ENCODE peak calls at places on chromosome 14, in four cellular contexts. P is HepG2, G is IMR-90, E is K562. A is an unnamed sample.

GRCh38 chr14:101355284-101355683 is 206.0 kb upstream of the DIO3 start:
- DNase-seq in P (no peak), E (no peak), G (no peak), A (no peak)

GRCh38 chr14:37857774-37858266 is 262.4 kb downstream of the TTC6 start:
- DNase-seq in E (no peak), G (no peak), P (no peak), A (no peak)

GRCh38 chr14:106039400-106039799 is 513.0 kb downstream of the TMEM121 start:
- DNase-seq in P (no peak), G (no peak), E (peak; percentile 18), A (no peak)

GRCh38 chr14:89266754-89267153 is 150.3 kb downstream of the FOXN3 start:
- DNase-seq in P (no peak), G (peak; percentile 69), E (no peak), A (no peak)

GRCh38 chr14:69324341-69324931 is 64.5 kb downstream of the GALNT16 start:
- DNase-seq in E (no peak), G (no peak), P (no peak), A (no peak)

GRCh38 chr14:94392510-94392935 is 4.1 kb upstream of the SERPINA1 start:
- DNase-seq in E (no peak), P (peak; percentile 59), G (peak; percentile 65), A (no peak)

GRCh38 chr14:56005580-56006053 is 112.6 kb upstream of the PELI2 start:
- DNase-seq in E (no peak), P (no peak), G (peak; percentile 4), A (no peak)

GRCh38 chr14:88698651-88699050 is 94.1 kb downstream of the EML5 start:
- DNase-seq in G (no peak), E (no peak), P (no peak), A (no peak)

GRCh38 chr14:77337880-77338279 is 17.0 kb downstream of the GSTZ1 start:
- DNase-seq in G (no peak), E (no peak), P (no peak), A (no peak)

GRCh38 chr14:35351897-35352273 is 52.7 kb downstream of the NFKBIA start:
- DNase-seq in P (no peak), E (no peak), G (no peak), A (no peak)
- TF ChIP-seq USF2 in P (no peak), E (no peak), G (no peak), A (no peak)

GRCh38 chr14:93092606-93093556 is 22.8 kb downstream of the ITPK1 start:
- DNase-seq in E (no peak), P (no peak), G (no peak), A (no peak)

GRCh38 chr14:93089501-93090269 is 26.0 kb downstream of the ITPK1 start:
- DNase-seq in P (no peak), G (no peak), E (no peak), A (no peak)

GRCh38 chr14:93094121-93094918 is 21.4 kb downstream of the ITPK1 start:
- DNase-seq in E (no peak), P (no peak), G (no peak), A (no peak)

GRCh38 chr14:93091666-93092065 is 24.1 kb downstream of the ITPK1 start:
- DNase-seq in G (no peak), P (no peak), E (no peak), A (no peak)

GRCh38 chr14:93090826-93091583 is 24.7 kb downstream of the ITPK1 start:
- DNase-seq in P (no peak), E (no peak), G (no peak), A (no peak)
- TF ChIP-seq USF2 in P (no peak), E (no peak), G (no peak), A (no peak)

DNA sequence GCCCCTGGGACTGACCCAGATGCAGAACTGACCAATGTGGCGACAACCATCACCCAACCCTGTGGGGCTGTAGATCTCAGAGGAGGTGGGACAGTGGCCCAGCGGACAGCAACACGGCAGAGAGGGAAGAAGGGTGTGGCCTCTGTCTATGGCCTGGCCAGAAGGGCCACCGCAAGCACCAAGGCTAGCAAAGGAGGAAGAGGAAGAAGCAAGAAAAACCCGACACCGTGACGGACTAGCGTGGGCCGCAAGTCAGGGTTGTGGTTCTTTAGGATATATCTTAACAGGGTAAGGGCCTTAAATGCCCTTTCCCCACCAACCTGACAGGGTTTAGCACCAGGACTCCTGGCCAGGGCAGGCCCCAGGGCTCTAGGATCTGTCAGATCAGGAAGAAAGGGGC is 71.1 kb downstream of the ITPK1 start:
- DNase-seq in E (peak; percentile 20), P (no peak), G (no peak), A (no peak)
- TF ChIP-seq USF2 in E (no peak), P (no peak), G (no peak), A (no peak)

DNA sequence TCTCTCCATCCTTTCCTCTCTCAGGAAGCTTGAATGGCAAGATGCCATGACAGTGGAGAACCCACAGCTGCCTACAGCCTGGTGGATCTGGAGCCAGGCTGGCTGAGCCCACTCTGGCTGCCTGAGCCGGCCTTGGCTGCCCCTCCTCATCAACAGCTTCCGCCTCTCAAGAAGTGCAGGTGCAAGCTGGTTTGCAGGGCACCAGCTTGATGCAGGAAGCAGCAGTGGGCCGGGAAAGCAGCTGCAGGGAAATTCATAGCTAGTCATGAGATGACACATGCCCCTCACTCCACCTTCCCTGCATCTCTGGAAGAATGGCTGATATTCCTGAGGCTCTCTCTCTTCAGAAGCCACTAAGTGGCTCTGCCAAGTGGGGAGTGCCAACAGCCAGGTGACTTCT is 289.1 kb downstream of the RPS29 start:
- DNase-seq in P (no peak), E (no peak), G (no peak), A (no peak)
- TF ChIP-seq USF2 in P (no peak), E (no peak), G (no peak), A (no peak)

GRCh38 chr14:91749857-91750256 is 18.0 kb upstream of the CATSPERB start:
- DNase-seq in E (no peak), G (no peak), P (no peak), A (no peak)
- TF ChIP-seq USF2 in E (no peak), G (no peak), P (no peak), A (no peak)

GRCh38 chr14:61573748-61574513 is 121.4 kb upstream of the HIF1A start:
- DNase-seq in G (peak; percentile 73), E (no peak), P (no peak), A (no peak)
- TF ChIP-seq USF2 in G (no peak), E (no peak), P (no peak), A (no peak)

GRCh38 chr14:32492482-32492881 is 163.4 kb downstream of the AKAP6 start:
- DNase-seq in P (no peak), E (no peak), G (no peak), A (no peak)

GRCh38 chr14:32491413-32492016 is 162.4 kb downstream of the AKAP6 start:
- DNase-seq in G (no peak), P (no peak), E (no peak), A (no peak)

GRCh38 chr14:32495435-32495734 is 166.3 kb downstream of the AKAP6 start:
- DNase-seq in E (no peak), P (no peak), G (no peak), A (no peak)

GRCh38 chr14:32497233-32497632 is 168.1 kb downstream of the AKAP6 start:
- DNase-seq in P (no peak), G (no peak), E (no peak), A (no peak)

GRCh38 chr14:32494566-32495434 is 165.7 kb downstream of the AKAP6 start:
- DNase-seq in P (no peak), E (no peak), G (peak; percentile 67), A (no peak)
- TF ChIP-seq USF2 in P (no peak), E (no peak), G (no peak), A (no peak)

DNA sequence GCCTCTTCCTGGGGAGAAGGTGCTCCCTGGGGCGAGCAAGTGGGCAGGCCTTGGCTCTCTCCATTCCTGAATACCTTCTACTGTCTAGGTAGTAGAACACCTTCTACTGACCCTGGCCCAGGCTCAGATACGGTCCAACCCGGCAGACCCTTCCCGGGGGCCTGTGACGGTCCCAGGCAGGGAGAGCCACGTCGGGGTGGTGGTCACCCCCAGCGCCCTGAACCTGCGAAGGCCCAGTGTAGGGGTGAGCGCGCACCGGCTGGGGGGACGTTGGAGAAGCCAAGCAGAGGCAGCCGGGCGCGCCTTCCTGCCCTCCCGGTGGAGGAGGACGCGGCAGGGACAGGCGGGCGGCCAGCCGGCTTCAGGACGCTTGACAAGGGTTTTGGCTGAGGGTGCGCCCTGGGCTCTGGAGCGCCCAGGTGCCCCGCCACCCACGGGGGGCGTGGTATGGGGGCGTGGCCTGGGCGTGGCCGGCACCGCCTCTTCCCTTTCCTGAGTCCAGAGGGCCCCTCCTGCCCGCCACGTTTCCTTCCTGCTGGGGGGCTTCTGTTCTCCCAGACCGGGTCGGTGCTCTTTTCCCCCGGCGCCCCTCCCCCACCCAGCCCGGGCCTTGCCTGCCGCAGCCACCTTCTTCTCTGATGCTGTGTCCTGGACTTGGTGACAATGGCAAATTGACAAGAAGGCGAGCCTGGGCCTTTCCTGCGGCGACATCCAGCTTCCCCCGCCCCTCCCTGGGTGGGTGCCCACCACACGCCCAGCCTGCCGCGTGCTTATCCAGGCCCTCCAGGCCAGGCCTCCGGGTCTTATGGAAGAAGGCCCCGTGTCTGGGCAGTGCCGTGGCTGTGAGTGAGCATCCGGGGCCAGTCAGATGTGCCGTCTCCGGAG is 24.5 kb upstream of the PPP1R13B start:
- DNase-seq in P (no peak), G (no peak), E (peak; percentile 88), A (no peak)
- TF ChIP-seq USF2 in P (no peak), G (no peak), E (no peak), A (no peak)

GRCh38 chr14:49861581-49861922 is 9.0 kb upstream of the NEMF start:
- DNase-seq in E (peak; percentile 12), P (no peak), G (peak; percentile 87), A (peak; percentile 52)
- TF ChIP-seq USF2 in E (no peak), P (no peak), G (no peak), A (no peak)